ENCODE peak calls at places on chromosomes 16 and 17, in six cellular contexts. W is mucosa of descending colon, D is fibroblast of the aortic adventitia, V is lower lobe of right lung, O is tibial artery, R is suprapubic skin. E is an unnamed sample.

GRCh38 chr17:43905985-43906852 is 1.1 kb downstream of the MPP2 start:
- DNase-seq in W (peak), D (peak), V (peak), O (peak), R (peak), E (no peak)

GRCh38 chr16:2009302-2009711 is 314 bp downstream of the ZNF598 start:
- DNase-seq in W (no peak), D (no peak), V (no peak), O (no peak), R (no peak), E (no peak)

GRCh38 chr17:40451420-40451819 is 8.2 kb downstream of the IGFBP4 start:
- DNase-seq in W (no peak), D (peak), V (no peak), O (peak), R (no peak), E (no peak)

GRCh38 chr17:57478433-57478832 is 222.1 kb downstream of the MSI2 start:
- DNase-seq in W (no peak), D (peak), V (no peak), O (no peak), R (no peak), E (no peak)

GRCh38 chr17:68489919-68490318 is 22.3 kb upstream of the PRKAR1A start:
- DNase-seq in W (no peak), D (peak), V (no peak), O (no peak), R (no peak), E (no peak)

GRCh38 chr16:68921654-68922053 is 78.3 kb downstream of the TANGO6 start:
- DNase-seq in W (no peak), D (no peak), V (no peak), O (no peak), R (peak), E (no peak)

GRCh38 chr16:12258806-12259205 is 282.3 kb downstream of the SNX29 start:
- DNase-seq in W (no peak), D (no peak), V (no peak), O (no peak), R (no peak), E (no peak)

GRCh38 chr17:57284984-57285646 is 28.8 kb downstream of the MSI2 start:
- DNase-seq in W (peak), D (no peak), V (no peak), O (no peak), R (no peak), E (no peak)

DNA sequence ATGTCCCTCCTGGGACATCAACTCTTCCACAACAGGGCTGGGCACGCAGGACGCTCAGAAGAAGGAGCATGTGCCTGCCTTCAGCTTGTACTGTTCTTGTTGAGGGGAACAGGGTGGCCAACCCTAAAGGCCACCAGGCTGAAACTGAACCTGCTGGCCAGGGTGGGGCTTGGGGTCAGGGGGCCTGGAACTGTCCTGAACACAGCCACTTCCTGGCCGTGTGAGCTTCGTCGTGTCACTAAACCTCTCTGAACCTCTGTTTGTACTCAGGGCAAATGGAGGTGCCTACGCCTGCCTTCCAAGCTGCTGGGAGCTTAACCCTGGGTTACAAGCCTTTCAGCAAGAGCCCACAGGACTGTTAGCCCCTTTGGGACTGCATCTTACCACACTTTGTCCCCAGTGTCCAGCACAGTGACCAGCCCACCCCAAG is 6.7 kb downstream of the ARHGAP27 start:
- DNase-seq in W (no peak), D (no peak), V (no peak), O (no peak), R (no peak), E (no peak)
- TF ChIP-seq CTCF in W (no peak), D (no peak), V (peak), O (no peak), R (no peak), E (no peak)

GRCh38 chr16:23395732-23396131 is 57.3 kb downstream of the COG7 start:
- DNase-seq in W (no peak), D (no peak), V (no peak), O (peak), R (no peak), E (no peak)

GRCh38 chr16:23394141-23394540 is 58.8 kb downstream of the COG7 start:
- DNase-seq in W (no peak), D (no peak), V (no peak), O (no peak), R (no peak), E (no peak)

GRCh38 chr16:23398987-23399805 is 53.8 kb downstream of the COG7 start:
- DNase-seq in W (no peak), D (peak), V (peak), O (peak), R (no peak), E (no peak)

GRCh38 chr16:23400387-23400930 is 52.5 kb downstream of the COG7 start:
- DNase-seq in W (no peak), D (no peak), V (no peak), O (peak), R (no peak), E (no peak)

GRCh38 chr16:23397464-23397863 is 55.5 kb downstream of the COG7 start:
- DNase-seq in W (no peak), D (no peak), V (no peak), O (peak), R (no peak), E (no peak)
- TF ChIP-seq CTCF in W (no peak), D (no peak), V (no peak), O (no peak), R (no peak), E (no peak)

GRCh38 chr16:4511441-4512082 is 27.0 kb downstream of the CDIP1 start:
- DNase-seq in W (peak), D (peak), V (no peak), O (no peak), R (no peak), E (peak)
- TF ChIP-seq CTCF in W (peak), D (peak), V (peak), O (peak), R (no peak), E (peak)

GRCh38 chr17:48636177-48637018 is 10.2 kb upstream of the HOXB9 start:
- DNase-seq in W (peak), D (peak), V (peak), O (no peak), R (no peak), E (peak)
- TF ChIP-seq CTCF in W (peak), D (peak), V (peak), O (no peak), R (no peak), E (peak)

GRCh38 chr17:7974638-7975131 is 27.7 kb upstream of the GUCY2D start:
- DNase-seq in W (no peak), D (no peak), V (no peak), O (no peak), R (no peak), E (no peak)
- TF ChIP-seq CTCF in W (no peak), D (no peak), V (no peak), O (no peak), R (no peak), E (no peak)

GRCh38 chr16:85780281-85780680 is 19.1 kb downstream of the EMC8 start:
- DNase-seq in W (no peak), D (no peak), V (no peak), O (no peak), R (no peak), E (no peak)

GRCh38 chr16:85781685-85782370 is 17.5 kb downstream of the EMC8 start:
- DNase-seq in W (peak), D (peak), V (peak), O (peak), R (no peak), E (no peak)

GRCh38 chr16:85782476-85782875 is 16.9 kb downstream of the EMC8 start:
- DNase-seq in W (no peak), D (peak), V (no peak), O (no peak), R (no peak), E (no peak)

GRCh38 chr16:85778873-85779272 is 20.5 kb downstream of the EMC8 start:
- DNase-seq in W (no peak), D (no peak), V (no peak), O (no peak), R (no peak), E (no peak)

DNA sequence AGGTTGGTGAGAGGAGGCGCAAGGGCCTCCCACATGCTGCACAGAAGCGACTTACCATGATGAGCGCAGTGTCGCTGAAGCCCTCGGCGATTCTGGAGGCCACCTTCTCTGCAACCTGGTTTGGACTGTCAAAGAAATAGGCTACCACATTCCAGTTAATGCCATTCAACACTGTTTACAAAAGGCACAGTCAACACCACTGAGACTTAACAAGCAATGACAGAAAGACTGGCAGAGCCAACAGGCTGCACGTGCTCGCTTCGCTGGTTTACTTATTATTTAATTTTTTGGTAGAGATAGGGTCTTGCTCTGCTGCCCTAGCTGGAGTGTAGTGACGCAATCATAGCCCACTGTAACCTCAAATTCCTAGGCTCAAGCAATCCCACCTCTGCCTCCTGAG is 18.2 kb downstream of the EMC8 start:
- DNase-seq in W (no peak), D (no peak), V (no peak), O (no peak), R (no peak), E (no peak)
- TF ChIP-seq CTCF in W (no peak), D (no peak), V (no peak), O (no peak), R (no peak), E (no peak)

DNA sequence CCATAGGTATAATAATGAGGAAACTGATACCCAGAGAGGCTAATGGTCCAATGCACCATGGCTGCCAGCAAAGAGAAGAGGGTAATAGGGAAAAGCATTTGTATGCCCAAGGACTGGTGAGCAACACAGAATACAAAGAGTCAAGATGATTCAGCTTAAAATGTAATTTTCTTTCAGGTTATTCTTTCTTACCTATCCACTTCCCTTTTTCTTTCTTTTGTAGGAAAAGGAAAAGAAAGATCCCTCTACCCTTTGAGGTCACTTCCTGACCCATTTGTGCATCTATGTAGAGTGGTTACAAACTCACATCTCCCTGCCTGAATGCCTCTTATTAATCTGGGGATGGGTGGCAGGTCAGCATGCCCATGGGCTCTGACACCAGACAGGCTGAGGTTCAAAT is 3.5 kb upstream of the PLCG2 start:
- DNase-seq in W (no peak), D (no peak), V (no peak), O (no peak), R (no peak), E (no peak)
- TF ChIP-seq CTCF in W (no peak), D (no peak), V (no peak), O (no peak), R (no peak), E (no peak)

GRCh38 chr16:87173294-87173883 is 143.8 kb downstream of the C16orf95 start:
- DNase-seq in W (no peak), D (peak), V (no peak), O (no peak), R (no peak), E (peak)

GRCh38 chr16:87170310-87170709 is 146.9 kb downstream of the C16orf95 start:
- DNase-seq in W (no peak), D (no peak), V (no peak), O (no peak), R (no peak), E (no peak)

GRCh38 chr16:87174061-87174460 is 143.1 kb downstream of the C16orf95 start:
- DNase-seq in W (no peak), D (no peak), V (no peak), O (no peak), R (no peak), E (no peak)

GRCh38 chr16:87171723-87172122 is 145.5 kb downstream of the C16orf95 start:
- DNase-seq in W (no peak), D (no peak), V (no peak), O (no peak), R (no peak), E (no peak)

GRCh38 chr16:87172632-87173031 is 144.6 kb downstream of the C16orf95 start:
- DNase-seq in W (no peak), D (no peak), V (no peak), O (no peak), R (no peak), E (no peak)
- TF ChIP-seq CTCF in W (no peak), D (peak), V (no peak), O (no peak), R (no peak), E (peak)

GRCh38 chr16:61323456-61323855 is 712.8 kb downstream of the CDH8 start:
- DNase-seq in W (no peak), D (peak), V (no peak), O (no peak), R (no peak), E (no peak)
- TF ChIP-seq CTCF in W (no peak), D (no peak), V (no peak), O (no peak), R (no peak), E (no peak)

DNA sequence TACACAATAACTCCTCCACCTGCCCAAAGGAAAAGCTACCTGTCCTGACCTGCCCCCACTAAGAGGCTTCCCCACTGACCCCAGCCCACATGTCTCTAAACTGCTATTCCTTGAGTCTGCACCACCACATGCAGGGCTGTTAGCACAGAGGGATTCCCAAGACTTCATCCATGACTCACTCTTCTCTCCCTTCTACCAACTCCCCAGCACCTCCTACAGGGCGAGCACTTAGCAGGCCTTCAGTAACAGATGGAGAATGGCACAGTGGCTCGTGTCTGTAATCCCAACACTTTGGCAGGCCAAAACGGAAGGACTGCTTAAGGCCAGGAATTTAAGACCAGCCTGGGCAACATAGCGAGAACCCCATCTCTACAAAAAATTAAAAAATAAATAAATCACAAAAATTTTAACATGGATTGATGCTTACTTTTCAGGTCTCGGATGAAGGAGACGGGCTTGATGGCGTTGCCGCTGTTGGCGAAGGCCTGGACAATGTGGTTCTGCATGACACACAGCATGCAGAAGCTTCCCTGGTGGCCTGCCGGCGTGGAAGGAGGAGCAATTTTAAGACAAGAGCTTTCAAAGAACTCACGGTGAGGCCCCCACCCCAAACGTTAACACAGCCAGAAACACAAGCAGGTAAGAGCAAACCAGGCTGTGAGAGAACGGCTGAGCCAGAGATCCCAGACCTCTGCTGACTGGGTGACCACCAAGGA is 12.0 kb downstream of the USP36 start:
- DNase-seq in W (no peak), D (peak), V (no peak), O (no peak), R (no peak), E (peak)
- TF ChIP-seq CTCF in W (no peak), D (peak), V (no peak), O (no peak), R (peak), E (peak)

E was measured in HFFc6.